ENCODE peak calls at places on chromosome 5, in eight cellular contexts. One of them, this sample, is unnamed.

GRCh38 chr5:151614565-151614964 is 23.4 kb upstream of the FAT2 start:
- DNase-seq in right lobe of liver: no peak
- DNase-seq in neural progenitor cell: no peak
- DNase-seq in HepG2: no peak
- DNase-seq in epithelial cell of proximal tubule: no peak
- DNase-seq in brain microvascular endothelial cell: no peak
- DNase-seq in HL-60: no peak
- DNase-seq in OCI-LY7: no peak
- DNase-seq in this sample: no peak

GRCh38 chr5:61313960-61314681 is 17.9 kb upstream of the ZSWIM6 start:
- DNase-seq in right lobe of liver: no peak
- DNase-seq in neural progenitor cell: no peak
- DNase-seq in HepG2: no peak
- DNase-seq in epithelial cell of proximal tubule: no peak
- DNase-seq in brain microvascular endothelial cell: peak; percentile 89
- DNase-seq in HL-60: no peak
- DNase-seq in OCI-LY7: no peak
- DNase-seq in this sample: no peak

GRCh38 chr5:27473300-27474053 is 435.1 kb upstream of the CDH9 start:
- DNase-seq in right lobe of liver: no peak
- DNase-seq in neural progenitor cell: peak; percentile 50
- DNase-seq in HepG2: peak; percentile 21
- DNase-seq in epithelial cell of proximal tubule: no peak
- DNase-seq in brain microvascular endothelial cell: no peak
- DNase-seq in HL-60: no peak
- DNase-seq in OCI-LY7: no peak
- DNase-seq in this sample: no peak

GRCh38 chr5:26329562-26330189 is 708.7 kb downstream of the CDH9 start:
- DNase-seq in right lobe of liver: no peak
- DNase-seq in neural progenitor cell: peak; percentile 32
- DNase-seq in HepG2: no peak
- DNase-seq in epithelial cell of proximal tubule: no peak
- DNase-seq in brain microvascular endothelial cell: no peak
- DNase-seq in HL-60: no peak
- DNase-seq in OCI-LY7: no peak
- DNase-seq in this sample: no peak

GRCh38 chr5:963673-964531 is 44.7 kb upstream of the NKD2 start:
- DNase-seq in right lobe of liver: no peak
- DNase-seq in neural progenitor cell: no peak
- DNase-seq in HepG2: no peak
- DNase-seq in epithelial cell of proximal tubule: no peak
- DNase-seq in brain microvascular endothelial cell: no peak
- DNase-seq in HL-60: no peak
- DNase-seq in OCI-LY7: no peak
- DNase-seq in this sample: no peak

GRCh38 chr5:61362796-61363364 is 30.8 kb downstream of the ZSWIM6 start:
- DNase-seq in right lobe of liver: no peak
- DNase-seq in neural progenitor cell: peak; percentile 34
- DNase-seq in HepG2: no peak
- DNase-seq in epithelial cell of proximal tubule: no peak
- DNase-seq in brain microvascular endothelial cell: no peak
- DNase-seq in HL-60: no peak
- DNase-seq in OCI-LY7: no peak
- DNase-seq in this sample: no peak

GRCh38 chr5:61624966-61625681 is 293.1 kb downstream of the ZSWIM6 start:
- DNase-seq in right lobe of liver: no peak
- DNase-seq in neural progenitor cell: no peak
- DNase-seq in HepG2: no peak
- DNase-seq in epithelial cell of proximal tubule: no peak
- DNase-seq in brain microvascular endothelial cell: no peak
- DNase-seq in HL-60: no peak
- DNase-seq in OCI-LY7: no peak
- DNase-seq in this sample: no peak

GRCh38 chr5:32760091-32760509 is 49.0 kb downstream of the NPR3 start:
- DNase-seq in right lobe of liver: no peak
- DNase-seq in neural progenitor cell: no peak
- DNase-seq in HepG2: peak; percentile 19
- DNase-seq in epithelial cell of proximal tubule: peak; percentile 39
- DNase-seq in brain microvascular endothelial cell: peak; percentile 79
- DNase-seq in HL-60: no peak
- DNase-seq in OCI-LY7: no peak
- DNase-seq in this sample: no peak

GRCh38 chr5:91383027-91383955 is at the start of gene ARRDC3:
- DNase-seq in right lobe of liver: peak; percentile 98
- DNase-seq in neural progenitor cell: peak; percentile 98
- DNase-seq in HepG2: peak; percentile 94
- DNase-seq in epithelial cell of proximal tubule: no peak
- DNase-seq in brain microvascular endothelial cell: peak; percentile 95
- DNase-seq in HL-60: no peak
- DNase-seq in OCI-LY7: peak; percentile 96
- DNase-seq in this sample: peak; percentile 86

GRCh38 chr5:143562935-143563334 is 159.4 kb upstream of the NR3C1 start:
- DNase-seq in right lobe of liver: peak; percentile 60
- DNase-seq in neural progenitor cell: no peak
- DNase-seq in HepG2: peak; percentile 82
- DNase-seq in epithelial cell of proximal tubule: no peak
- DNase-seq in brain microvascular endothelial cell: peak; percentile 85
- DNase-seq in HL-60: no peak
- DNase-seq in OCI-LY7: no peak
- DNase-seq in this sample: peak; percentile 36

GRCh38 chr5:107868994-107869393 is 198.3 kb upstream of the EFNA5 start:
- DNase-seq in right lobe of liver: no peak
- DNase-seq in neural progenitor cell: no peak
- DNase-seq in HepG2: no peak
- DNase-seq in epithelial cell of proximal tubule: no peak
- DNase-seq in brain microvascular endothelial cell: no peak
- DNase-seq in HL-60: no peak
- DNase-seq in OCI-LY7: no peak
- DNase-seq in this sample: no peak

GRCh38 chr5:56128166-56128565 is 105.0 kb downstream of the ANKRD55 start:
- DNase-seq in right lobe of liver: no peak
- DNase-seq in neural progenitor cell: no peak
- DNase-seq in HepG2: no peak
- DNase-seq in epithelial cell of proximal tubule: no peak
- DNase-seq in brain microvascular endothelial cell: no peak
- DNase-seq in HL-60: no peak
- DNase-seq in OCI-LY7: no peak
- DNase-seq in this sample: no peak

GRCh38 chr5:127550652-127551409 is 33.4 kb downstream of the PRRC1 start:
- DNase-seq in right lobe of liver: no peak
- DNase-seq in neural progenitor cell: no peak
- DNase-seq in HepG2: no peak
- DNase-seq in epithelial cell of proximal tubule: no peak
- DNase-seq in brain microvascular endothelial cell: no peak
- DNase-seq in HL-60: no peak
- DNase-seq in OCI-LY7: no peak
- DNase-seq in this sample: no peak

DNA sequence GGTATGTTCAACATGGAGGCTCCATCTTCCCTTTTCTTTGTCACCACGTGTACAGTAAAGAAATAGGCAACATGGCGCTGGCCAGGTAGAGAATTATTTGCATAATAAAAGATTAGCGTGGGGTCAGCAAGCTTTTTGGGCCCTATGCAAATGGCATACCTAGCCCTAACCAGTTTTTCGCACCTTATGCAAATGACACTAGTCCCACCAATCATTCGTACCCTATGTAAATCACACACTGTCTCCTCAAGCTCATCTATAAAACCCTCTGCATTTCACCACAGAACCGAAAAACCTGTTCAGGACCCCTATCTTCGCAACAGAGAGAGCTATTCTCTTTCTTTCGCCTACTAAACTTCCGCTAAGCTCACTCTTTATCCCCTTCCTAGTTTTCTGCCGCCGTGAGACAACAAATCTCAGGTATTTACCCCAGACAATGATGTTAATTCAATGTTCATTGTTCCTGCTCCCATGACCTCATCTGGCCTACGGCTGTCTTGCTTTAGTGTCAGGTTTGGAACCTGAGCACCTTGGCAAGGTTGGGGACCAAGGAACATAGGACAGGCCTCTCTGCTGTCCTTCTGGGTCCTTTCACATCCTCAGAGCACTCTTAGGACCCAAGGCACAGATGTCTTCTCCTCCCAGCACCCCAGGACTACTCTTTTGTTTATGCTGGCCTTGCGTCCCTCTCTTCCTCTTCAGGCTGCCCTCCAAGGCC is 180.7 kb upstream of the RAI14 start:
- DNase-seq in right lobe of liver: no peak
- DNase-seq in neural progenitor cell: no peak
- DNase-seq in HepG2: no peak
- DNase-seq in epithelial cell of proximal tubule: no peak
- DNase-seq in brain microvascular endothelial cell: no peak
- DNase-seq in HL-60: no peak
- DNase-seq in OCI-LY7: no peak
- DNase-seq in this sample: no peak
- H3K4me3 ChIP-seq in right lobe of liver: no peak overlapping the region
- H3K4me3 ChIP-seq in neural progenitor cell: no peak overlapping the region
- H3K4me3 ChIP-seq in HepG2: no peak overlapping the region
- H3K4me3 ChIP-seq in epithelial cell of proximal tubule: no peak overlapping the region
- H3K4me3 ChIP-seq in brain microvascular endothelial cell: no peak overlapping the region
- H3K4me3 ChIP-seq in HL-60: no peak overlapping the region
- H3K4me3 ChIP-seq in OCI-LY7: no peak overlapping the region
- H3K4me3 ChIP-seq in this sample: no peak overlapping the region

GRCh38 chr5:50766462-50766861 is 100.0 kb downstream of the PARP8 start:
- DNase-seq in right lobe of liver: no peak
- DNase-seq in neural progenitor cell: no peak
- DNase-seq in HepG2: no peak
- DNase-seq in epithelial cell of proximal tubule: no peak
- DNase-seq in brain microvascular endothelial cell: no peak
- DNase-seq in HL-60: no peak
- DNase-seq in OCI-LY7: no peak
- DNase-seq in this sample: no peak

GRCh38 chr5:50766967-50767366 is 100.5 kb downstream of the PARP8 start:
- DNase-seq in right lobe of liver: no peak
- DNase-seq in neural progenitor cell: no peak
- DNase-seq in HepG2: no peak
- DNase-seq in epithelial cell of proximal tubule: no peak
- DNase-seq in brain microvascular endothelial cell: no peak
- DNase-seq in HL-60: no peak
- DNase-seq in OCI-LY7: no peak
- DNase-seq in this sample: no peak

GRCh38 chr5:50767588-50767987 is 101.2 kb downstream of the PARP8 start:
- DNase-seq in right lobe of liver: no peak
- DNase-seq in neural progenitor cell: no peak
- DNase-seq in HepG2: no peak
- DNase-seq in epithelial cell of proximal tubule: no peak
- DNase-seq in brain microvascular endothelial cell: peak; percentile 35
- DNase-seq in HL-60: no peak
- DNase-seq in OCI-LY7: no peak
- DNase-seq in this sample: no peak

GRCh38 chr5:50770441-50770840 is 104.0 kb downstream of the PARP8 start:
- DNase-seq in right lobe of liver: no peak
- DNase-seq in neural progenitor cell: no peak
- DNase-seq in HepG2: no peak
- DNase-seq in epithelial cell of proximal tubule: no peak
- DNase-seq in brain microvascular endothelial cell: no peak
- DNase-seq in HL-60: no peak
- DNase-seq in OCI-LY7: no peak
- DNase-seq in this sample: no peak

DNA sequence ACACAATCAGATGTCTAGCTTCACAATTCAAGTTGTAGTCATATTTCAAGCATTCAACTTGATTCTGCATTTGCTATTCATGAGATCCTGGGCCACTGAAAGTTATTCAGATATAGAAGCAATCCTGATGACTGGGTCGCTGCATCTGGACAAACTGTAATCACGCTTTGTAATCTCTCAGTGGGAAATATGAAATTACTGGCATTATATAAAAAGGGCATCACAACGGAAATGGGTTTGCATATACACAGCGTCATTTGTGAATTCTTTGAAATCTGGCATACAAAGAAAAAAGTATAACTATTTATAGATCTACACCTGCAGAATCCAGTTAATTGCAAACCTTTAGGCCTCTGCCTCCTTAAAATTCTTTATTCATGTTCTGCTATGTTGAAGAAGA is 102.2 kb downstream of the PARP8 start:
- DNase-seq in right lobe of liver: no peak
- DNase-seq in neural progenitor cell: no peak
- DNase-seq in HepG2: no peak
- DNase-seq in epithelial cell of proximal tubule: no peak
- DNase-seq in brain microvascular endothelial cell: no peak
- DNase-seq in HL-60: no peak
- DNase-seq in OCI-LY7: peak; percentile 80
- DNase-seq in this sample: no peak
- TF ChIP-seq CTCF in right lobe of liver: no peak
- TF ChIP-seq CTCF in neural progenitor cell: no peak
- TF ChIP-seq CTCF in HepG2: no peak
- TF ChIP-seq CTCF in epithelial cell of proximal tubule: no peak
- TF ChIP-seq CTCF in brain microvascular endothelial cell: no peak
- TF ChIP-seq CTCF in HL-60: no peak
- TF ChIP-seq CTCF in OCI-LY7: no peak
- TF ChIP-seq CTCF in this sample: no peak

DNA sequence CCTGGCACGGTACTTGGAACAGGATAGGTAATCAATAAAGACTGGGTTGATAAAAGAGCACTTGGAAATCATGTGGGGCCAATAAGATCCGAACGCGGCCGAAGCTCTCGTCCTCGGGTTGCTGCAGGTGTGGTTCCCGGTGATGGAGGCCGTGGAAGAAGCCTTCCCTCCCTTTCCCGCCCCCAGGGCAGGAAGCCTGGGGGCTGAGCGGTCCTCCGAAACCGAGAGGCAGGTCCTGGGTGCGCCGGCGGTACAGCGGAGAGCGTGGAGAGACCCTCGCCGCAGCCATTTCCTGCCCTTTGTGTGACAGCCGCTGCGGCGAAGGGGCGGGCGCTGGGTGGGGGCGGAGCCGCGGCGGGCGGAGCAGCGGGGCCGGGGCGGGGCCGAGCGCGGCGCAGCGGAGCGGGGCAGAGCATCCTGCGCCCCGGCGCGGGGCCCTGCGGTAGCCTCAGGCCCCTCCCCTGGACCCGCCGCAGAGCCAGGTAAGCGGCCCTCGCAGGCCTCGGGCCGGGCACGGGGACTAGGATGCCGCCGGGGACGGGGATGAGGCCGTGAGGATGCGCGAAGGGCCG is at the start of gene CYFIP2:
- DNase-seq in right lobe of liver: peak; percentile 79
- DNase-seq in neural progenitor cell: peak; percentile 90
- DNase-seq in HepG2: no peak
- DNase-seq in epithelial cell of proximal tubule: no peak
- DNase-seq in brain microvascular endothelial cell: no peak
- DNase-seq in HL-60: no peak
- DNase-seq in OCI-LY7: peak; percentile 91
- DNase-seq in this sample: no peak
- H3K4me3 ChIP-seq in right lobe of liver: peak within 1 kb of the TSS; percentile 74
- H3K4me3 ChIP-seq in neural progenitor cell: peak within 1 kb of the TSS; percentile 95
- H3K4me3 ChIP-seq in HepG2: peak within 1 kb of the TSS; percentile 83
- H3K4me3 ChIP-seq in epithelial cell of proximal tubule: peak within 1 kb of the TSS; percentile 69
- H3K4me3 ChIP-seq in brain microvascular endothelial cell: peak within 1 kb of the TSS; percentile 60
- H3K4me3 ChIP-seq in HL-60: peak within 1 kb of the TSS; percentile 75
- H3K4me3 ChIP-seq in OCI-LY7: peak within 1 kb of the TSS; percentile 82
- H3K4me3 ChIP-seq in this sample: peak within 1 kb of the TSS; percentile 68

GRCh38 chr5:133421394-133421793 is 190.9 kb downstream of the FSTL4 start:
- DNase-seq in right lobe of liver: no peak
- DNase-seq in neural progenitor cell: peak; percentile 78
- DNase-seq in HepG2: no peak
- DNase-seq in epithelial cell of proximal tubule: no peak
- DNase-seq in brain microvascular endothelial cell: peak; percentile 25
- DNase-seq in HL-60: no peak
- DNase-seq in OCI-LY7: peak; percentile 36
- DNase-seq in this sample: no peak
- TF ChIP-seq CTCF in right lobe of liver: no peak
- TF ChIP-seq CTCF in neural progenitor cell: peak; percentile 69
- TF ChIP-seq CTCF in HepG2: peak; percentile 37
- TF ChIP-seq CTCF in epithelial cell of proximal tubule: peak; percentile 65
- TF ChIP-seq CTCF in brain microvascular endothelial cell: peak; percentile 40
- TF ChIP-seq CTCF in HL-60: no peak
- TF ChIP-seq CTCF in OCI-LY7: peak; percentile 68
- TF ChIP-seq CTCF in this sample: peak; percentile 22

This sample was measured in LNCaP clone FGC.